ENCODE peak calls at places on chromosome 1, in nine cellular contexts. F is hepatocyte, C is cardiac muscle cell, O is SJSA1, M is heart right ventricle, E is Peyer's patch, V is tibial nerve, Y is ascending aorta, P is left ventricle myocardium inferior. H is an unnamed sample. For H3K36me3, the result is how much of the 10 kb centered on the place peaks cover.

GRCh38 chr1:74236440-74236839 is 1.3 kb downstream of the TNNI3K start:
- DNase-seq in F (no peak), C (no peak), O (no peak), M (no peak), E (no peak), V (no peak), Y (no peak), P (no peak), H (no peak)

GRCh38 chr1:198118136-198118535 is 38.7 kb upstream of the NEK7 start:
- DNase-seq in F (peak), C (peak), O (no peak), M (peak), E (no peak), V (peak), Y (no peak), P (peak), H (no peak)

GRCh38 chr1:23530089-23530749 is 814 bp downstream of the E2F2 start:
- DNase-seq in F (no peak), C (no peak), O (peak), M (peak), E (peak), V (no peak), Y (no peak), P (no peak), H (no peak)

GRCh38 chr1:175976865-175977642 is 230.0 kb downstream of the COP1 start:
- DNase-seq in F (no peak), C (peak), O (no peak), M (no peak), E (no peak), V (no peak), Y (no peak), P (no peak), H (no peak)

GRCh38 chr1:108801101-108801500 is 54.6 kb downstream of the STXBP3 start:
- DNase-seq in F (no peak), C (peak), O (peak), M (no peak), E (no peak), V (no peak), Y (no peak), P (no peak), H (no peak)

GRCh38 chr1:174262747-174263241 is 103.5 kb downstream of the RABGAP1L start:
- DNase-seq in F (peak), C (peak), O (peak), M (no peak), E (no peak), V (no peak), Y (no peak), P (no peak), H (peak)

GRCh38 chr1:223203011-223203410 is 60.0 kb upstream of the TLR5 start:
- DNase-seq in F (no peak), C (no peak), O (no peak), M (no peak), E (no peak), V (no peak), Y (no peak), P (no peak), H (no peak)

GRCh38 chr1:53956308-53957168 is 10.4 kb downstream of the LRRC42 start:
- DNase-seq in F (no peak), C (peak), O (no peak), M (no peak), E (no peak), V (no peak), Y (no peak), P (no peak), H (no peak)

GRCh38 chr1:85274969-85275453 is 1.4 kb downstream of the BCL10 start:
- DNase-seq in F (peak), C (peak), O (peak), M (no peak), E (no peak), V (no peak), Y (no peak), P (no peak), H (no peak)

GRCh38 chr1:62210960-62211359 is 16.3 kb downstream of the L1TD1 start:
- DNase-seq in F (no peak), C (no peak), O (no peak), M (no peak), E (no peak), V (no peak), Y (no peak), P (no peak), H (no peak)
- H3K36me3 ChIP-seq in F (under half), C (under half), O (under half), M (under half), E (under half), V (under half), Y (under half), P (under half), H (under half)

DNA sequence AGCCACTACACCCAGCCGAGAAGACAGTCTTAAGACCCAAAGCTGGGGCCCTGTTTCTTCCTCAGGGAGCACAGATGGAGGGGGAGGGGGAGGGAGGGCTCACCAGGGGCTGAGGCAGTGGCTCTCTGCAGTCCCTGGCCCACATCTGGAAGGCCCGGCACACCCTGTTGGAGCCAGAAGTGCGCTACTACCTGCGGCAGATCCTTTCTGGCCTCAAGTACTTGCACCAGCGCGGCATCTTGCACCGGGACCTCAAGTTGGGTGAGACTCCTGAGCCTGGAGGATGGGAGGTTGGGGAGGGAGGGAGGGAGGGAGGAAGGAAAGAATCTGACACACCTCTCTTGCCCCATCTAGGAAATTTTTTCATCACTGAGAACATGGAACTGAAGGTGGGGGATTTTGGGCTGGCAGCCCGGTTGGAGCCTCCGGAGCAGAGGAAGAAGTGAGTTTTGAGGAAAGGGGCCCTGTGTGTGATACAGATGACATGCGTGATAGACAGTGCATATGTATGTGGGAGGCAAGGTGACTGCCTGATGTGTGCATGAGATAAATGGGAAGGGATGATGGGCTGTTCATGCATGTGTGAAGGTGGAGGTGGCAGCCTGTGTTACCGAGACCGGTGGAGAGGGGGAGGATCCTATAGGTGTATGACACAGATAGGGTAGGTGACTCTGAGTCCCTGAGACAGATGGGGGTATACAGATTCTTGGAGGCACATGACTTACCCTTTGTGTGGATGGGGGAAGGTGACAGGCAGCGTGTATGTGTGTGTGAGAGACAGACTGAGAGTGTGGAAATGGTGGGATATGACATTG is 1.5 kb downstream of the PLK3 start:
- DNase-seq in F (peak), C (peak), O (no peak), M (no peak), E (peak), V (no peak), Y (no peak), P (peak), H (peak)
- H3K36me3 ChIP-seq in F (under half), C (under half), O (under half), M (under half), E (under half), V (under half), Y (under half), P (under half), H (under half)

GRCh38 chr1:76576876-76577817 is 290.1 kb upstream of the ST6GALNAC5 start:
- DNase-seq in F (no peak), C (no peak), O (no peak), M (no peak), E (no peak), V (no peak), Y (no peak), P (no peak), H (no peak)
- H3K36me3 ChIP-seq in F (under half), C (under half), O (under half), M (under half), E (under half), V (under half), Y (under half), P (under half), H (under half)

GRCh38 chr1:70248729-70249128 is 27.5 kb downstream of the SRSF11 start:
- DNase-seq in F (no peak), C (no peak), O (no peak), M (no peak), E (no peak), V (no peak), Y (no peak), P (no peak), H (no peak)

GRCh38 chr1:70247122-70247521 is 25.9 kb downstream of the SRSF11 start:
- DNase-seq in F (no peak), C (no peak), O (no peak), M (no peak), E (no peak), V (no peak), Y (no peak), P (no peak), H (no peak)

DNA sequence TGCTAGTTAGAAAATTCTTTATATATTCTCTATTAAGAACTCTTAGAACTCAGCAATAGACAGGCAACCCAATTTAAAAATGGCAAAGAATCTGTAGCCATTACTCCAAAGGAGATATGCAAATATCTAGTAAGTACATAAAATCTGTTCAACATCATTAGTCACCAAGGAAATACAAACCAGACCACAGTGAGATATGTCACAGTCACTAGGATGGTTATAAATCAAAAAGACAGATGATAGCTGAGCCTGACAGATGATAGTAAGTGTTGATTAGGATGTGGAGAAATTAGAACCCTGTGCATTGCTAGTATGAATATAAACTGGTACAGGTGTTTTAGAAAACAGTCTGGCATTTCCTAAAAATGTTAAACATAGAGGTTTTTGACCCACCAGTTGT is 26.6 kb downstream of the SRSF11 start:
- DNase-seq in F (no peak), C (no peak), O (no peak), M (no peak), E (no peak), V (no peak), Y (no peak), P (no peak), H (no peak)
- H3K36me3 ChIP-seq in F (under half), C (half or more), O (half or more), M (half or more), E (half or more), V (under half), Y (half or more), P (half or more), H (half or more)

DNA sequence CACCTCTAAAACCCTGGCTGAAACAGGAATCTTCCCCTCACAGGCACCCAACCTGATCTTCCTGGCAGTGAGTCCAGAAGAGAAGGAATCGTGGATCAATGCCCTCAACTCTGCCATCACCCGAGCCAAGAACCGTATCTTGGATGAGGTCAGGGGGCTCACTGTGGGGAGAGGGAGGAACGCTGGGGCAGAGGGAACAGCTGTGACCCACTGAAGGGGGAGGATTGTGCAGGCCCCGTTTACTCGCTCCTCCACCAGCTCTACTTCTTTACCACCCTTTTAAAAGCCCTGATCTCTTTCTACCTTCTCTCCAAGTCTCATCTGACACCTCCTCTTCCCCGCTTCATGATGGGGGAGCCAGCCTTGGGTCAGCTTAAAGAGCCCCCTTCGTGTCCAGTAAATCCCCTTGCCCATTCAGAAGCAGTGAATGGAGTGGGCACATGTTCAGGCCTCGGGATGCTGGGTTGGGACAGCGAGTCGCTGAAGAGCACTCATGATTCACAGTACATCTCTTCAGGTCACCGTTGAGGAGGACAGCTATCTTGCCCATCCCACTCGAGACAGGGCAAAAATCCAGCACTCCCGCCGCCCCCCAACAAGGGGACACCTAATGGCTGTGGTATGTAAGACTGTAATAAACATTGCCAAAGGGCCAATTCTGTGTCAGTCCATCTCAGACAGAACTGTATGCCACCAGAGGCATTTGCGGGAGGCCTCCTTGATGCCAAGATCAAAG is 7.3 kb downstream of the PLEKHO1 start:
- DNase-seq in F (no peak), C (peak), O (peak), M (no peak), E (no peak), V (no peak), Y (no peak), P (no peak), H (no peak)
- H3K36me3 ChIP-seq in F (under half), C (under half), O (half or more), M (under half), E (under half), V (under half), Y (half or more), P (half or more), H (under half)

H was measured in CD4-positive, alpha-beta memory T cell.